ENCODE peak calls at places on chromosomes 12 and 14, in eight cellular contexts. One of them, this sample, is unnamed. For H3K4me1, the result is how much of the 10 kb centered on the place peaks cover.

GRCh38 chr14:65134651-65135579 is 32.6 kb upstream of the MAX start:
- DNase-seq in K562: no peak
- DNase-seq in sigmoid colon: no peak
- DNase-seq in tibial nerve: no peak
- DNase-seq in esophagus muscularis mucosa: no peak
- DNase-seq in GM12878: no peak
- DNase-seq in A549: no peak
- DNase-seq in transverse colon: peak
- DNase-seq in this sample: no peak

GRCh38 chr12:25979563-25979962 is 21.1 kb downstream of the RASSF8 start:
- DNase-seq in K562: no peak
- DNase-seq in sigmoid colon: no peak
- DNase-seq in tibial nerve: no peak
- DNase-seq in esophagus muscularis mucosa: no peak
- DNase-seq in GM12878: no peak
- DNase-seq in A549: no peak
- DNase-seq in transverse colon: no peak
- DNase-seq in this sample: no peak

GRCh38 chr12:72307229-72307628 is 35.1 kb downstream of the TRHDE start:
- DNase-seq in K562: no peak
- DNase-seq in sigmoid colon: no peak
- DNase-seq in tibial nerve: no peak
- DNase-seq in esophagus muscularis mucosa: no peak
- DNase-seq in GM12878: no peak
- DNase-seq in A549: no peak
- DNase-seq in transverse colon: no peak
- DNase-seq in this sample: no peak

GRCh38 chr14:40599726-40600125 is 1007.0 kb upstream of the LRFN5 start:
- DNase-seq in K562: no peak
- DNase-seq in sigmoid colon: no peak
- DNase-seq in tibial nerve: no peak
- DNase-seq in esophagus muscularis mucosa: no peak
- DNase-seq in GM12878: no peak
- DNase-seq in A549: no peak
- DNase-seq in transverse colon: no peak
- DNase-seq in this sample: no peak

GRCh38 chr12:19239616-19240234 is 110.2 kb downstream of the PLEKHA5 start:
- DNase-seq in K562: no peak
- DNase-seq in sigmoid colon: no peak
- DNase-seq in tibial nerve: no peak
- DNase-seq in esophagus muscularis mucosa: no peak
- DNase-seq in GM12878: no peak
- DNase-seq in A549: no peak
- DNase-seq in transverse colon: no peak
- DNase-seq in this sample: no peak

GRCh38 chr12:12899530-12900380 is 8.4 kb downstream of the GPRC5A start:
- DNase-seq in K562: no peak
- DNase-seq in sigmoid colon: peak
- DNase-seq in tibial nerve: peak
- DNase-seq in esophagus muscularis mucosa: no peak
- DNase-seq in GM12878: no peak
- DNase-seq in A549: no peak
- DNase-seq in transverse colon: no peak
- DNase-seq in this sample: no peak

GRCh38 chr14:64915025-64915424 is 770 bp downstream of the CHURC1 start:
- DNase-seq in K562: no peak
- DNase-seq in sigmoid colon: no peak
- DNase-seq in tibial nerve: no peak
- DNase-seq in esophagus muscularis mucosa: no peak
- DNase-seq in GM12878: no peak
- DNase-seq in A549: no peak
- DNase-seq in transverse colon: no peak
- DNase-seq in this sample: no peak

GRCh38 chr14:31479026-31479425 is 8.8 kb downstream of the GPR33 start:
- DNase-seq in K562: no peak
- DNase-seq in sigmoid colon: no peak
- DNase-seq in tibial nerve: no peak
- DNase-seq in esophagus muscularis mucosa: no peak
- DNase-seq in GM12878: no peak
- DNase-seq in A549: no peak
- DNase-seq in transverse colon: no peak
- DNase-seq in this sample: no peak

GRCh38 chr12:96466939-96467751 is 22.2 kb upstream of the CFAP54 start:
- DNase-seq in K562: no peak
- DNase-seq in sigmoid colon: no peak
- DNase-seq in tibial nerve: no peak
- DNase-seq in esophagus muscularis mucosa: no peak
- DNase-seq in GM12878: no peak
- DNase-seq in A549: no peak
- DNase-seq in transverse colon: no peak
- DNase-seq in this sample: no peak

GRCh38 chr12:30514666-30515065 is 181.0 kb downstream of the IPO8 start:
- DNase-seq in K562: no peak
- DNase-seq in sigmoid colon: no peak
- DNase-seq in tibial nerve: no peak
- DNase-seq in esophagus muscularis mucosa: no peak
- DNase-seq in GM12878: no peak
- DNase-seq in A549: no peak
- DNase-seq in transverse colon: no peak
- DNase-seq in this sample: no peak

GRCh38 chr12:49190317-49190716 is 1.4 kb upstream of the TUBA1A start:
- DNase-seq in K562: no peak
- DNase-seq in sigmoid colon: no peak
- DNase-seq in tibial nerve: no peak
- DNase-seq in esophagus muscularis mucosa: no peak
- DNase-seq in GM12878: no peak
- DNase-seq in A549: no peak
- DNase-seq in transverse colon: no peak
- DNase-seq in this sample: no peak

GRCh38 chr12:54175130-54175963 is 13.4 kb downstream of the SMUG1 start:
- DNase-seq in K562: peak
- DNase-seq in sigmoid colon: no peak
- DNase-seq in tibial nerve: no peak
- DNase-seq in esophagus muscularis mucosa: no peak
- DNase-seq in GM12878: no peak
- DNase-seq in A549: no peak
- DNase-seq in transverse colon: no peak
- DNase-seq in this sample: peak

GRCh38 chr12:538731-539539 is 79.2 kb downstream of the B4GALNT3 start:
- DNase-seq in K562: no peak
- DNase-seq in sigmoid colon: no peak
- DNase-seq in tibial nerve: no peak
- DNase-seq in esophagus muscularis mucosa: no peak
- DNase-seq in GM12878: no peak
- DNase-seq in A549: no peak
- DNase-seq in transverse colon: peak
- DNase-seq in this sample: peak

GRCh38 chr12:536751-537150 is 77.0 kb downstream of the B4GALNT3 start:
- DNase-seq in K562: no peak
- DNase-seq in sigmoid colon: no peak
- DNase-seq in tibial nerve: no peak
- DNase-seq in esophagus muscularis mucosa: no peak
- DNase-seq in GM12878: no peak
- DNase-seq in A549: no peak
- DNase-seq in transverse colon: no peak
- DNase-seq in this sample: no peak

GRCh38 chr12:535396-535795 is 75.7 kb downstream of the B4GALNT3 start:
- DNase-seq in K562: no peak
- DNase-seq in sigmoid colon: no peak
- DNase-seq in tibial nerve: no peak
- DNase-seq in esophagus muscularis mucosa: no peak
- DNase-seq in GM12878: no peak
- DNase-seq in A549: no peak
- DNase-seq in transverse colon: no peak
- DNase-seq in this sample: no peak

GRCh38 chr12:539540-540310 is 80.0 kb downstream of the B4GALNT3 start:
- DNase-seq in K562: no peak
- DNase-seq in sigmoid colon: no peak
- DNase-seq in tibial nerve: no peak
- DNase-seq in esophagus muscularis mucosa: no peak
- DNase-seq in GM12878: no peak
- DNase-seq in A549: no peak
- DNase-seq in transverse colon: no peak
- DNase-seq in this sample: no peak

DNA sequence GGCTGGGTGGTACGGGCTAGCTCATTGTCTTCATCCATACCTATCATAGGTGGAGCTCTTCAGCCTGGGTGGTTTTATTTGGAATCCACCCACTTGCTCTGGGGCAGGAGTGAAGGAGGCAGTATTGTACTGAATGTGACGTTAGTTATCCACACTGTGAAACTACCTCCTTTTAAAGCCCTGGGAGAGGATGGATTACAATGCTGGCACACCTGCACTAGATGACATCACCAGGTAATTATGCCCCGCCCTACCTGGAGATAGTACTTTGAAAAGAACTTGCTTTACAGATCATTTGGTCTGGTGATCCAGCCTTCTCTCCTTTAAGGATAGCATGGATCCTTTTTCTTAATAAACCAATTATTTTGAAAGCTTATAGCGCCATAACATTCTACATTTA is 78.0 kb downstream of the B4GALNT3 start:
- DNase-seq in K562: no peak
- DNase-seq in sigmoid colon: no peak
- DNase-seq in tibial nerve: no peak
- DNase-seq in esophagus muscularis mucosa: no peak
- DNase-seq in GM12878: no peak
- DNase-seq in A549: no peak
- DNase-seq in transverse colon: peak
- DNase-seq in this sample: peak
- H3K4me1 ChIP-seq in K562: under half
- H3K4me1 ChIP-seq in sigmoid colon: under half
- H3K4me1 ChIP-seq in tibial nerve: under half
- H3K4me1 ChIP-seq in esophagus muscularis mucosa: under half
- H3K4me1 ChIP-seq in GM12878: under half
- H3K4me1 ChIP-seq in A549: under half
- H3K4me1 ChIP-seq in transverse colon: under half
- H3K4me1 ChIP-seq in this sample: under half

GRCh38 chr14:30273564-30273880 is 285.4 kb upstream of the G2E3 start:
- DNase-seq in K562: no peak
- DNase-seq in sigmoid colon: no peak
- DNase-seq in tibial nerve: no peak
- DNase-seq in esophagus muscularis mucosa: no peak
- DNase-seq in GM12878: no peak
- DNase-seq in A549: no peak
- DNase-seq in transverse colon: no peak
- DNase-seq in this sample: no peak
- H3K27ac ChIP-seq in K562: no peak
- H3K27ac ChIP-seq in sigmoid colon: no peak
- H3K27ac ChIP-seq in tibial nerve: no peak
- H3K27ac ChIP-seq in esophagus muscularis mucosa: no peak
- H3K27ac ChIP-seq in GM12878: no peak
- H3K27ac ChIP-seq in A549: no peak
- H3K27ac ChIP-seq in transverse colon: no peak
- H3K27ac ChIP-seq in this sample: no peak

DNA sequence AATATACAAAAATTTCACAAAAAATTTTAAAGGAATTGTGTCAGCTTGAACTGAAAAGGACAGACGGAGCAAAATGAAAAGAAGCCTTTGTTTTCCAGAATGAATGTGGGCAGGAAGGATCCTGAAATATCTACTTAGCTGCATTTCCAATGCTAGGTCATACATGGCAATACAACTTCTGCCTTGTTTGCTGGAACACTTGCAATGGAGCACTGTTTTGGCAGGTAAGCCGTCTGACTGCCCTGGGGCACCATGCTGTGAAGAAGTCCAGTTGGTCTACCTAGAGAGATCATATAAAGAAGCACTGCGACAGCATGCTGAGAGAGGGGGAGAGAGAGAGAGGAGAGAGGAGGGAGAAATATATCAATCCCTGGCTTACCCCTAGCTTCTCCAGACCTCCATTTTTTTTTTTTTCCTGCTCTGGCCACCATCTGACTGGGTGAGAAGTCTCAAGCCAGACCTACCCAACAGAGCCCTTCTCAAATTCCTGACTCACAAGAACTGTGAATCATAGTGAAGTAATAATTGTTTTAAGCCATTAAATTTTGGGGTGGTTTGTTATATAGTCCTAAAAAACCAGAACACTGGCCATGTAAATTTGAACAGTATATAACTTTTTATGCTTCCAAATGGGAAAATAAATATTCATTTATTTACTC is 97.1 kb upstream of the PRICKLE1 start:
- DNase-seq in K562: no peak
- DNase-seq in sigmoid colon: no peak
- DNase-seq in tibial nerve: no peak
- DNase-seq in esophagus muscularis mucosa: no peak
- DNase-seq in GM12878: no peak
- DNase-seq in A549: no peak
- DNase-seq in transverse colon: no peak
- DNase-seq in this sample: no peak
- TF ChIP-seq EP300 in K562: no peak
- TF ChIP-seq EP300 in sigmoid colon: no peak
- TF ChIP-seq EP300 in tibial nerve: no peak
- TF ChIP-seq EP300 in esophagus muscularis mucosa: no peak
- TF ChIP-seq EP300 in GM12878: no peak
- TF ChIP-seq EP300 in A549: no peak
- TF ChIP-seq EP300 in transverse colon: no peak
- TF ChIP-seq EP300 in this sample: no peak

DNA sequence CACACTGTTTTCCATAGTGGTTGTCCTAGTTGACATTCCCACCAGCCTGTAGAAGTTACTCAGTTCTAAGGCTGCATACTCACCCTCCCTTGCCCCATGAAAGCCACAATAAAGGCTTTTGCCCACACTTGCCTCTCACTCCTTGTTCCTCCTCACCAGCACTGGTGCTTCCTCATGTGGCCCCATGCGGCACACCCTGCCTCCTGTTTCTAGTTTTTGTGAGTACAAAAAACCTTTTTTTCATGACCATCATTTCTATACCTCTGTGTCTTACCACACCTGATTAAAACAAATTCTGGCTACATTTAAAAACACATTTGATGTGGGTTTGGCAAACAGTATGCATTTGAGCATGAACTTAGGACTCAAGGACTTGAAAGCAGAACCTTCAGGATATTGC is 40.7 kb upstream of the RIN3 start:
- DNase-seq in K562: no peak
- DNase-seq in sigmoid colon: no peak
- DNase-seq in tibial nerve: no peak
- DNase-seq in esophagus muscularis mucosa: no peak
- DNase-seq in GM12878: no peak
- DNase-seq in A549: no peak
- DNase-seq in transverse colon: peak
- DNase-seq in this sample: no peak
- H3K4me1 ChIP-seq in K562: under half
- H3K4me1 ChIP-seq in sigmoid colon: under half
- H3K4me1 ChIP-seq in tibial nerve: under half
- H3K4me1 ChIP-seq in esophagus muscularis mucosa: under half
- H3K4me1 ChIP-seq in GM12878: under half
- H3K4me1 ChIP-seq in A549: under half
- H3K4me1 ChIP-seq in transverse colon: under half
- H3K4me1 ChIP-seq in this sample: under half

This sample was measured in stomach.